ENCODE peak calls at places on chromosomes 6 and 20, in ten cellular contexts. D is aorta; R is GDM1; X is psoas muscle; L is kidney tubule cell; H is Right ventricle myocardium superior; P is mammary epithelial cell; I is lower leg skin; E is SK-N-DZ; O is effector CD4-positive, alpha-beta T cell. Z is an unnamed sample.

GRCh38 chr6:163301721-163302635 is 112.5 kb upstream of the QKI start:
- DNase-seq in D (no peak), R (no peak), X (no peak), L (no peak), H (no peak), P (no peak), I (no peak), E (no peak), O (no peak), Z (no peak)

GRCh38 chr20:45176526-45176925 is 1.8 kb downstream of the PI3 start:
- DNase-seq in D (no peak), R (no peak), X (no peak), L (no peak), H (no peak), P (no peak), I (no peak), E (no peak), O (no peak), Z (no peak)

GRCh38 chr20:14235355-14235754 is 102.1 kb downstream of the FLRT3 start:
- DNase-seq in D (no peak), R (no peak), X (no peak), L (peak), H (no peak), P (peak), I (no peak), E (no peak), O (no peak), Z (no peak)

GRCh38 chr6:72689107-72689954 is 67.5 kb downstream of the KCNQ5 start:
- DNase-seq in D (no peak), R (no peak), X (no peak), L (peak), H (no peak), P (no peak), I (no peak), E (peak), O (no peak), Z (peak)

GRCh38 chr20:47343007-47343472 is 13.5 kb downstream of the ZMYND8 start:
- DNase-seq in D (no peak), R (no peak), X (no peak), L (no peak), H (no peak), P (no peak), I (no peak), E (no peak), O (no peak), Z (no peak)

GRCh38 chr20:58389324-58389967 is 417 bp downstream of the VAPB start:
- DNase-seq in D (no peak), R (no peak), X (no peak), L (peak), H (no peak), P (peak), I (no peak), E (peak), O (no peak), Z (peak)

GRCh38 chr6:15491255-15491985 is 171.4 kb downstream of the DTNBP1 start:
- DNase-seq in D (peak), R (no peak), X (peak), L (peak), H (peak), P (peak), I (peak), E (peak), O (peak), Z (peak)

GRCh38 chr20:33415948-33416347 is 14.6 kb upstream of the CDK5RAP1 start:
- DNase-seq in D (peak), R (no peak), X (peak), L (peak), H (peak), P (peak), I (no peak), E (peak), O (no peak), Z (peak)

GRCh38 chr6:2476376-2476775 is 231.0 kb upstream of the GMDS start:
- DNase-seq in D (no peak), R (no peak), X (no peak), L (peak), H (no peak), P (peak), I (no peak), E (no peak), O (no peak), Z (no peak)

GRCh38 chr20:32982617-32983458 is 21.4 kb downstream of the SUN5 start:
- DNase-seq in D (no peak), R (no peak), X (no peak), L (peak), H (peak), P (no peak), I (no peak), E (no peak), O (no peak), Z (no peak)

GRCh38 chr20:59831024-59831900 is 102.2 kb downstream of the SYCP2 start:
- DNase-seq in D (no peak), R (no peak), X (no peak), L (peak), H (peak), P (peak), I (no peak), E (no peak), O (no peak), Z (no peak)

GRCh38 chr6:125888989-125889656 is 67.4 kb upstream of the HINT3 start:
- DNase-seq in D (no peak), R (no peak), X (no peak), L (peak), H (no peak), P (peak), I (no peak), E (no peak), O (no peak), Z (peak)

GRCh38 chr20:60053125-60053812 is 95.0 kb downstream of the CDH26 start:
- DNase-seq in D (no peak), R (no peak), X (no peak), L (no peak), H (no peak), P (no peak), I (no peak), E (no peak), O (no peak), Z (no peak)

GRCh38 chr20:21583486-21584168 is 69.8 kb upstream of the NKX2-2 start:
- DNase-seq in D (no peak), R (no peak), X (no peak), L (no peak), H (no peak), P (no peak), I (no peak), E (no peak), O (no peak), Z (no peak)

GRCh38 chr6:35461270-35461669 is 6.9 kb upstream of the RPL10A start:
- DNase-seq in D (no peak), R (no peak), X (no peak), L (no peak), H (no peak), P (no peak), I (no peak), E (no peak), O (no peak), Z (no peak)

GRCh38 chr20:62215991-62216635 is 4.0 kb downstream of the HRH3 start:
- DNase-seq in D (no peak), R (no peak), X (no peak), L (no peak), H (no peak), P (no peak), I (no peak), E (no peak), O (no peak), Z (no peak)

GRCh38 chr20:17956099-17956685 is 12.4 kb downstream of the SNX5 start:
- DNase-seq in D (no peak), R (no peak), X (no peak), L (peak), H (no peak), P (no peak), I (no peak), E (no peak), O (no peak), Z (peak)

GRCh38 chr6:32854376-32855178 is 585 bp downstream of the PSMB9 start:
- DNase-seq in D (peak), R (peak), X (no peak), L (peak), H (peak), P (peak), I (no peak), E (no peak), O (peak), Z (peak)

GRCh38 chr6:123467437-123467836 is 169.3 kb downstream of the TRDN start:
- DNase-seq in D (no peak), R (no peak), X (no peak), L (no peak), H (no peak), P (peak), I (no peak), E (no peak), O (no peak), Z (no peak)

GRCh38 chr6:43455034-43455747 is at the start of gene DLK2:
- DNase-seq in D (no peak), R (no peak), X (no peak), L (no peak), H (no peak), P (no peak), I (no peak), E (peak), O (peak), Z (no peak)

GRCh38 chr20:19552144-19552895 is 205.7 kb upstream of the RIN2 start:
- DNase-seq in D (peak), R (no peak), X (no peak), L (peak), H (no peak), P (peak), I (peak), E (no peak), O (no peak), Z (no peak)

GRCh38 chr6:77178821-77179220 is 284.5 kb downstream of the HTR1B start:
- DNase-seq in D (no peak), R (no peak), X (no peak), L (peak), H (no peak), P (peak), I (no peak), E (no peak), O (no peak), Z (no peak)

GRCh38 chr6:28258877-28259777 is at the start of gene NKAPL:
- DNase-seq in D (peak), R (no peak), X (peak), L (peak), H (peak), P (peak), I (peak), E (no peak), O (no peak), Z (no peak)

GRCh38 chr6:617485-618100 is 39.3 kb downstream of the HUS1B start:
- DNase-seq in D (no peak), R (no peak), X (no peak), L (no peak), H (no peak), P (no peak), I (peak), E (no peak), O (no peak), Z (no peak)

GRCh38 chr6:15274696-15275387 is 29.0 kb downstream of the JARID2 start:
- DNase-seq in D (no peak), R (no peak), X (no peak), L (peak), H (no peak), P (no peak), I (no peak), E (no peak), O (no peak), Z (no peak)